ENCODE peak calls at places on chromosome 9, in eight cellular contexts. S is tibial artery, D is cardiac muscle cell, J is pancreas, N is thyroid gland, C is tibial nerve, Q is brain microvascular endothelial cell, H is AG04450. B is an unnamed sample.

GRCh38 chr9:135083831-135084230 is 3.6 kb upstream of the OLFM1 start:
- DNase-seq in N (peak), H (no peak), S (no peak), C (no peak), J (peak), Q (no peak), D (no peak), B (no peak)

GRCh38 chr9:122954253-122954691 is 13.5 kb downstream of the RABGAP1 start:
- DNase-seq in D (peak), H (no peak), N (no peak), Q (no peak), C (no peak), S (no peak), J (no peak), B (peak)

GRCh38 chr9:91751922-91752321 is 198.1 kb downstream of the ROR2 start:
- DNase-seq in N (no peak), S (no peak), D (peak), C (no peak), J (no peak), H (no peak), Q (peak), B (no peak)

GRCh38 chr9:117305454-117305853 is 109.4 kb downstream of the ASTN2 start:
- DNase-seq in Q (no peak), J (no peak), C (no peak), H (no peak), D (no peak), S (no peak), N (no peak), B (no peak)

GRCh38 chr9:37963936-37964739 is 60.2 kb upstream of the SLC25A51 start:
- DNase-seq in N (no peak), D (peak), J (peak), Q (peak), S (peak), H (peak), C (peak), B (no peak)

GRCh38 chr9:34047864-34048729 is 590 bp downstream of the UBAP2 start:
- DNase-seq in Q (no peak), D (no peak), N (peak), H (no peak), J (no peak), S (peak), C (no peak), B (peak)

GRCh38 chr9:83200531-83200930 is 137.6 kb upstream of the RASEF start:
- DNase-seq in H (no peak), C (no peak), N (no peak), D (no peak), S (no peak), J (no peak), Q (no peak), B (no peak)

GRCh38 chr9:121298689-121299112 is 30.7 kb downstream of the GSN start:
- DNase-seq in N (peak), H (no peak), Q (no peak), J (no peak), C (peak), S (peak), D (peak), B (no peak)

GRCh38 chr9:120436937-120437592 is 142.9 kb downstream of the CDK5RAP2 start:
- DNase-seq in N (no peak), Q (no peak), J (no peak), D (peak), C (no peak), S (peak), H (no peak), B (no peak)

GRCh38 chr9:123368023-123368422 is 12.0 kb downstream of the CRB2 start:
- DNase-seq in N (no peak), J (no peak), C (no peak), H (no peak), D (no peak), S (no peak), Q (no peak), B (no peak)

GRCh38 chr9:71594566-71594965 is 173.7 kb downstream of the CEMIP2 start:
- DNase-seq in D (no peak), J (no peak), C (no peak), Q (no peak), N (no peak), H (no peak), S (no peak), B (no peak)

GRCh38 chr9:116002624-116003023 is 151.0 kb upstream of the PAPPA start:
- DNase-seq in H (no peak), C (no peak), D (peak), N (peak), Q (no peak), S (no peak), J (no peak), B (peak)

GRCh38 chr9:91820949-91821880 is 128.8 kb downstream of the ROR2 start:
- DNase-seq in Q (no peak), H (no peak), C (no peak), N (no peak), D (no peak), S (no peak), J (no peak), B (no peak)

GRCh38 chr9:75950983-75951382 is 60.5 kb downstream of the PCSK5 start:
- DNase-seq in Q (peak), N (no peak), D (peak), J (no peak), S (no peak), H (no peak), C (no peak), B (no peak)

GRCh38 chr9:127813739-127814226 is 11.1 kb downstream of the FPGS start:
- DNase-seq in H (no peak), Q (no peak), C (no peak), J (no peak), D (no peak), N (no peak), S (no peak), B (no peak)

GRCh38 chr9:70156729-70157128 is 102.0 kb upstream of the SMC5 start:
- DNase-seq in N (no peak), H (no peak), J (no peak), S (no peak), Q (no peak), C (no peak), D (peak), B (no peak)

GRCh38 chr9:99601506-99601905 is 220.2 kb upstream of the NR4A3 start:
- DNase-seq in H (no peak), N (no peak), Q (peak), D (peak), S (no peak), C (no peak), J (no peak), B (no peak)

GRCh38 chr9:4375424-4376195 is 75.7 kb upstream of the GLIS3 start:
- DNase-seq in D (peak), N (no peak), Q (peak), H (peak), C (no peak), S (no peak), J (no peak), B (peak)

GRCh38 chr9:129640086-129640870 is 1.7 kb downstream of the ASB6 start:
- DNase-seq in C (no peak), D (peak), Q (no peak), S (no peak), N (peak), J (peak), H (no peak), B (no peak)

GRCh38 chr9:134825025-134825424 is 55.6 kb upstream of the FCN2 start:
- DNase-seq in Q (no peak), D (no peak), S (no peak), N (no peak), C (no peak), H (no peak), J (no peak), B (no peak)

GRCh38 chr9:91078041-91078441 is 276.4 kb downstream of the SYK start:
- DNase-seq in N (peak), S (no peak), D (peak), C (no peak), Q (no peak), J (no peak), H (no peak), B (no peak)

GRCh38 chr9:99015448-99015847 is 71.7 kb downstream of the COL15A1 start:
- DNase-seq in J (no peak), H (no peak), D (no peak), N (no peak), C (no peak), S (no peak), Q (no peak), B (no peak)

GRCh38 chr9:137479315-137479861 is 20.3 kb upstream of the NSMF start:
- DNase-seq in N (no peak), J (peak), C (no peak), S (peak), Q (no peak), H (no peak), D (no peak), B (peak)

GRCh38 chr9:100714372-100715099 is 136.7 kb downstream of the CAVIN4 start:
- DNase-seq in S (no peak), Q (peak), N (peak), H (peak), J (peak), C (no peak), D (peak), B (peak)

GRCh38 chr9:126805546-126806262 is 864 bp downstream of the ZBTB43 start:
- DNase-seq in Q (peak), C (no peak), D (peak), N (peak), J (no peak), S (no peak), H (no peak), B (no peak)

GRCh38 chr9:132430998-132431397 is 21.0 kb downstream of the CFAP77 start:
- DNase-seq in H (no peak), D (no peak), S (no peak), N (no peak), J (no peak), C (no peak), Q (no peak), B (no peak)

GRCh38 chr9:16552252-16552651 is 318.2 kb downstream of the BNC2 start:
- DNase-seq in J (no peak), Q (no peak), S (no peak), H (no peak), D (no peak), N (no peak), C (no peak), B (no peak)

GRCh38 chr9:129964901-129965734 is 77.9 kb downstream of the FNBP1 start:
- DNase-seq in N (no peak), H (peak), S (no peak), Q (peak), J (no peak), D (peak), C (no peak), B (no peak)

GRCh38 chr9:21110708-21111576 is 30.7 kb downstream of the IFNW1 start:
- DNase-seq in C (no peak), N (no peak), J (no peak), D (peak), Q (peak), H (peak), S (no peak), B (peak)

GRCh38 chr9:131739988-131740648 is at the start of gene RAPGEF1:
- DNase-seq in C (no peak), H (no peak), S (peak), Q (no peak), N (peak), D (peak), J (peak), B (no peak)

GRCh38 chr9:120191141-120191540 is 388.8 kb downstream of the CDK5RAP2 start:
- DNase-seq in C (no peak), J (no peak), N (no peak), H (no peak), D (no peak), Q (no peak), S (no peak), B (no peak)

GRCh38 chr9:35538361-35539234 is 48.7 kb downstream of the RUSC2 start:
- DNase-seq in D (peak), N (peak), C (peak), Q (peak), J (peak), S (peak), H (no peak), B (no peak)

GRCh38 chr9:70672136-70672535 is 257.7 kb upstream of the KLF9 start:
- DNase-seq in N (no peak), D (peak), C (no peak), J (no peak), S (no peak), Q (no peak), H (no peak), B (no peak)

GRCh38 chr9:89743576-89744254 is 138.9 kb downstream of the GADD45G start:
- DNase-seq in C (no peak), Q (no peak), H (no peak), S (no peak), N (no peak), D (no peak), J (no peak), B (no peak)

GRCh38 chr9:120583958-120584369 is 4.0 kb upstream of the CDK5RAP2 start:
- DNase-seq in H (peak), Q (peak), D (peak), C (no peak), N (no peak), S (no peak), J (no peak), B (peak)

GRCh38 chr9:36929350-36929675 is 104.8 kb downstream of the PAX5 start:
- DNase-seq in C (no peak), J (no peak), N (no peak), Q (no peak), D (no peak), S (no peak), H (no peak), B (no peak)

GRCh38 chr9:136242908-136243525 is 2.6 kb downstream of the QSOX2 start:
- DNase-seq in J (no peak), H (no peak), N (no peak), Q (no peak), S (no peak), C (no peak), D (peak), B (no peak)
- TF ChIP-seq CTCF in J (no peak), H (no peak), N (no peak), Q (peak), S (no peak), C (no peak), D (no peak), B (peak)

GRCh38 chr9:96022445-96023031 is 147.0 kb downstream of the ERCC6L2 start:
- DNase-seq in C (no peak), N (peak), H (no peak), J (peak), D (no peak), Q (no peak), S (no peak), B (no peak)
- H3K27ac ChIP-seq in C (peak), N (peak), H (no peak), J (no peak), D (no peak), Q (no peak), S (no peak), B (no peak)

GRCh38 chr9:1869843-1870242 is 145.3 kb upstream of the SMARCA2 start:
- DNase-seq in J (no peak), Q (no peak), H (no peak), C (no peak), S (no peak), N (peak), D (peak), B (no peak)
- TF ChIP-seq CTCF in J (no peak), Q (peak), H (peak), C (peak), S (peak), N (peak), D (peak), B (peak)

GRCh38 chr9:125648294-125648693 is 58.7 kb downstream of the MAPKAP1 start:
- DNase-seq in Q (no peak), N (no peak), J (no peak), C (no peak), S (no peak), D (no peak), H (no peak), B (no peak)

GRCh38 chr9:125649315-125649714 is 57.7 kb downstream of the MAPKAP1 start:
- DNase-seq in N (no peak), S (no peak), H (no peak), C (no peak), D (peak), J (no peak), Q (peak), B (peak)

GRCh38 chr9:125644819-125645507 is 62.0 kb downstream of the MAPKAP1 start:
- DNase-seq in D (no peak), N (no peak), C (no peak), Q (no peak), J (no peak), H (no peak), S (no peak), B (no peak)

GRCh38 chr9:125649826-125650225 is 57.2 kb downstream of the MAPKAP1 start:
- DNase-seq in J (no peak), S (no peak), C (no peak), N (no peak), D (no peak), Q (no peak), H (no peak), B (no peak)

DNA sequence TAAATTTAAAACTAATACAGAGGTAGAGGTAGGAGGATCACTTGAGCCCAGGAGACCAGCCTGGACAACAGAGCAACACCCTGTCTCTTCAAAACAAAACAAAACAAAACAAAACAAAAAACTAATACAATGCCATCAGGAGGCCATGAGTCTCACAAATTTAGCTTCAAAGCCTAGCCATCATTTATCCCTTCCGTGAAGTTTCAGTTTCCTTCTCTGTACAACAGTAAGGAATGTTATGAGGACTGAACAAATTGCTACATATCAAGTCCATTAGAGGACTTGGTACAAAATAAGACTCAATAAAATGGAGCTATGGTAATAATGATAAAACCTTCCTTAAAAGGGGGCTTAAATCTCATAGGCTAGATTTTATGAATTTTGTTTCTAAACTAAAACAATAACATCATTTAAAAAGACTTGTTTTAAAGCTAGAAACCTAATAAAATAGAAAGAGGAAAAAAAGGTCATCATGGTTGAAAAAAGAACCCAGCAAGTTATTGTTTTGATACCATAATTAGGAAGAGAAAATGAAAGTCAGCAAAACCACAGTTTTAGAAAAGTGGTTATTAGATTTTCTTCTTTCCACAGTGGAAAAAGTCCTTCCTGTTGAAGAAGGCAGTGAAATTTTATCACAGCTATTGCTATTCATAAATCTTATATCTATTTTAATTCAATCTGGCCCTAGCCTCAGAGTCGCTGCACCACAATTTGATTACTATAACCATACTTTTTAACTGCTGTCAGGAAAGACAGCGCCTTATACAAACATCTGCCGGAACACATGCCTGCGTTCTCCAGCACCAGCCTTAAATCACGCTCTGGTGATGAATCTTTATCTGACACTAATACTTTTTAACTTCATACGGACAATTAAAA is 60.5 kb downstream of the MAPKAP1 start:
- DNase-seq in Q (no peak), H (no peak), N (no peak), D (peak), S (no peak), J (no peak), C (no peak), B (no peak)
- H3K27ac ChIP-seq in Q (peak), H (no peak), N (peak), D (no peak), S (peak), J (peak), C (peak), B (no peak)

DNA sequence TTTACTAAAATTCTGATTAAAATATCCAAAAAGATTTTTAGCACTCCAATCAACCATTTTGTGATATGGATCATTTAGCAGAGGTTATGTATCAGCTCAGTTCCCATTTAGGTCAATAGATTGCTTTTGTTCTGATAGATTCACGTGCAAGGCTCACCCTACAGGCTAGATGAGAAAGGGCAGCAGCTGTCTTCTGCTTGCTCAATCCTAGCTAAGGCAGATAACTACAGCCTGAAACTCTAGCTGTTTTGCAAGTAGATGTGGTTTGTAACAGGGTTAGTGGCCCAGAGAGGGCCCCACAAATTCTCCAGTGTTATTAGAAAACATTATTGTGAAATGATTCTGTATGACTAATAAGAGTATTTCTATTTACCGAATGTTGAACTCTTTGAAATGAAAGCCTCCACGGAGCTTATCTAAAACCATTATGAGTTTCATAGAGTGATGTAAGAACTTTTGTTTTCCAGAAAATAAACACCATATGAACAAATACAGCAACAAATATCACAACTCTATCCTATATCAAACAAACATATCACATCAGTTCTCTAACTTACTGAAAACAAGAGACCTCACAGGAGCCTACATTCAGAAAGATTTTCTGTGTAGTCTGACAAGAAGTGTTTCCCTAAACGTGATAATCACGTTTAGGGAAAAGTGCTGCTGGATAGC is 841.9 kb upstream of the ACO1 start:
- DNase-seq in S (no peak), N (no peak), C (no peak), H (no peak), D (peak), J (no peak), Q (peak), B (peak)
- TF ChIP-seq CTCF in S (no peak), N (peak), C (peak), H (peak), D (peak), J (no peak), Q (peak), B (peak)

DNA sequence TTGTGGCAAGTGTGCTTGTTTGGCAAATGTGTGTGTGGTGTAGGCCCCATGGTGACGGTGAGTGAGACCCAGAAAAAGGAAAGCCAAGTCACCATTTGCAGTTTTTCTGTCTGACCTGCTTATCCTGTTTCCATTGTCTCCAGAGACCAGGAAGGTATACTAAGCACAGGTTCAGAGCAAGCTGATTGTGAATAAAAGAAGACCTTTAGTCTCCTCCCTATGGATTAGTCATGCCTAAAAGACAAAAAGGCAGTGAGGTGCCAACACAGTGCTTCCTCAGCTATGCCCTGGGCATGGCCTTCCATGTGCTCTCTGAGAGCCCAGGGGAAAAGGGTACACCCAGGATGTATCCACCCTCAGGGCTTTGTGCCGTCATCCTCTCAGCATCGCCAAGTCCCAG is 49.2 kb upstream of the SHOC1 start:
- DNase-seq in H (no peak), C (no peak), D (no peak), N (no peak), Q (no peak), J (no peak), S (no peak), B (peak)
- H3K27ac ChIP-seq in H (no peak), C (no peak), D (no peak), N (no peak), Q (no peak), J (no peak), S (no peak), B (peak)

B was measured in foreskin keratinocyte.